ENCODE peak calls at places on chromosomes 3 and 15, in eight cellular contexts. One of them, this sample, is unnamed.

GRCh38 chr15:70474682-70475438 is 288.5 kb downstream of the UACA start:
- DNase-seq in A673: peak; percentile 89
- DNase-seq in sigmoid colon: peak; percentile 83
- DNase-seq in heart left ventricle: peak; percentile 54
- DNase-seq in CD8-positive, alpha-beta T cell: no peak
- DNase-seq in adipocyte: peak; percentile 84
- DNase-seq in OCI-LY7: no peak
- DNase-seq in stomach: peak; percentile 93
- DNase-seq in this sample: peak; percentile 92

GRCh38 chr3:120203016-120203415 is 82.0 kb downstream of the GPR156 start:
- DNase-seq in A673: peak; percentile 91
- DNase-seq in sigmoid colon: peak; percentile 68
- DNase-seq in heart left ventricle: peak; percentile 44
- DNase-seq in CD8-positive, alpha-beta T cell: no peak
- DNase-seq in adipocyte: peak; percentile 94
- DNase-seq in OCI-LY7: no peak
- DNase-seq in stomach: no peak
- DNase-seq in this sample: peak; percentile 40

GRCh38 chr3:119810018-119810435 is 28.1 kb downstream of the NR1I2 start:
- DNase-seq in A673: peak; percentile 30
- DNase-seq in sigmoid colon: no peak
- DNase-seq in heart left ventricle: peak; percentile 43
- DNase-seq in CD8-positive, alpha-beta T cell: peak; percentile 36
- DNase-seq in adipocyte: peak; percentile 16
- DNase-seq in OCI-LY7: no peak
- DNase-seq in stomach: peak; percentile 34
- DNase-seq in this sample: no peak

GRCh38 chr3:25648107-25648535 is 16.6 kb downstream of the TOP2B start:
- DNase-seq in A673: peak; percentile 87
- DNase-seq in sigmoid colon: peak; percentile 73
- DNase-seq in heart left ventricle: peak; percentile 66
- DNase-seq in CD8-positive, alpha-beta T cell: peak; percentile 75
- DNase-seq in adipocyte: peak; percentile 87
- DNase-seq in OCI-LY7: peak; percentile 89
- DNase-seq in stomach: peak; percentile 87
- DNase-seq in this sample: peak; percentile 64

GRCh38 chr3:32374788-32375595 is 16.7 kb upstream of the CMTM7 start:
- DNase-seq in A673: peak; percentile 78
- DNase-seq in sigmoid colon: peak; percentile 72
- DNase-seq in heart left ventricle: peak; percentile 40
- DNase-seq in CD8-positive, alpha-beta T cell: peak; percentile 51
- DNase-seq in adipocyte: peak; percentile 88
- DNase-seq in OCI-LY7: peak; percentile 82
- DNase-seq in stomach: peak; percentile 59
- DNase-seq in this sample: peak; percentile 77

GRCh38 chr3:169449012-169449411 is 214.5 kb downstream of the MECOM start:
- DNase-seq in A673: no peak
- DNase-seq in sigmoid colon: no peak
- DNase-seq in heart left ventricle: no peak
- DNase-seq in CD8-positive, alpha-beta T cell: no peak
- DNase-seq in adipocyte: no peak
- DNase-seq in OCI-LY7: no peak
- DNase-seq in stomach: no peak
- DNase-seq in this sample: no peak

GRCh38 chr3:146280859-146281258 is 30.0 kb upstream of the PLSCR4 start:
- DNase-seq in A673: no peak
- DNase-seq in sigmoid colon: no peak
- DNase-seq in heart left ventricle: peak; percentile 29
- DNase-seq in CD8-positive, alpha-beta T cell: no peak
- DNase-seq in adipocyte: peak; percentile 63
- DNase-seq in OCI-LY7: no peak
- DNase-seq in stomach: no peak
- DNase-seq in this sample: no peak

GRCh38 chr3:155739154-155739553 is 5.7 kb downstream of the PLCH1 start:
- DNase-seq in A673: peak; percentile 49
- DNase-seq in sigmoid colon: no peak
- DNase-seq in heart left ventricle: no peak
- DNase-seq in CD8-positive, alpha-beta T cell: no peak
- DNase-seq in adipocyte: no peak
- DNase-seq in OCI-LY7: peak; percentile 26
- DNase-seq in stomach: no peak
- DNase-seq in this sample: no peak

GRCh38 chr3:146709969-146710368 is 104.8 kb upstream of the PLSCR5 start:
- DNase-seq in A673: no peak
- DNase-seq in sigmoid colon: no peak
- DNase-seq in heart left ventricle: no peak
- DNase-seq in CD8-positive, alpha-beta T cell: no peak
- DNase-seq in adipocyte: no peak
- DNase-seq in OCI-LY7: no peak
- DNase-seq in stomach: no peak
- DNase-seq in this sample: no peak

GRCh38 chr15:88704791-88705768 is 66.3 kb downstream of the ISG20 start:
- DNase-seq in A673: peak; percentile 46
- DNase-seq in sigmoid colon: peak; percentile 83
- DNase-seq in heart left ventricle: peak; percentile 43
- DNase-seq in CD8-positive, alpha-beta T cell: no peak
- DNase-seq in adipocyte: peak; percentile 81
- DNase-seq in OCI-LY7: no peak
- DNase-seq in stomach: peak; percentile 41
- DNase-seq in this sample: peak; percentile 17

GRCh38 chr3:51955893-51956770 is 951 bp downstream of the GPR62 start:
- DNase-seq in A673: peak; percentile 51
- DNase-seq in sigmoid colon: no peak
- DNase-seq in heart left ventricle: peak; percentile 77
- DNase-seq in CD8-positive, alpha-beta T cell: no peak
- DNase-seq in adipocyte: peak; percentile 38
- DNase-seq in OCI-LY7: peak; percentile 36
- DNase-seq in stomach: peak; percentile 77
- DNase-seq in this sample: peak; percentile 63

GRCh38 chr3:15707779-15708178 is 90.0 kb downstream of the ANKRD28 start:
- DNase-seq in A673: no peak
- DNase-seq in sigmoid colon: no peak
- DNase-seq in heart left ventricle: no peak
- DNase-seq in CD8-positive, alpha-beta T cell: no peak
- DNase-seq in adipocyte: no peak
- DNase-seq in OCI-LY7: no peak
- DNase-seq in stomach: no peak
- DNase-seq in this sample: no peak

GRCh38 chr15:75661041-75661778 is 13.5 kb downstream of the SNX33 start:
- DNase-seq in A673: no peak
- DNase-seq in sigmoid colon: peak; percentile 97
- DNase-seq in heart left ventricle: peak; percentile 87
- DNase-seq in CD8-positive, alpha-beta T cell: no peak
- DNase-seq in adipocyte: peak; percentile 97
- DNase-seq in OCI-LY7: no peak
- DNase-seq in stomach: peak; percentile 87
- DNase-seq in this sample: peak; percentile 91

GRCh38 chr3:197513953-197514785 is 41.6 kb downstream of the BDH1 start:
- DNase-seq in A673: no peak
- DNase-seq in sigmoid colon: no peak
- DNase-seq in heart left ventricle: no peak
- DNase-seq in CD8-positive, alpha-beta T cell: no peak
- DNase-seq in adipocyte: no peak
- DNase-seq in OCI-LY7: no peak
- DNase-seq in stomach: no peak
- DNase-seq in this sample: no peak

GRCh38 chr3:120469440-120470415 is 18.9 kb upstream of the FSTL1 start:
- DNase-seq in A673: peak; percentile 19
- DNase-seq in sigmoid colon: no peak
- DNase-seq in heart left ventricle: peak; percentile 43
- DNase-seq in CD8-positive, alpha-beta T cell: no peak
- DNase-seq in adipocyte: no peak
- DNase-seq in OCI-LY7: no peak
- DNase-seq in stomach: no peak
- DNase-seq in this sample: peak; percentile 59

GRCh38 chr3:144018776-144019175 is 47.2 kb downstream of the DIPK2A start:
- DNase-seq in A673: no peak
- DNase-seq in sigmoid colon: no peak
- DNase-seq in heart left ventricle: no peak
- DNase-seq in CD8-positive, alpha-beta T cell: no peak
- DNase-seq in adipocyte: peak; percentile 72
- DNase-seq in OCI-LY7: no peak
- DNase-seq in stomach: no peak
- DNase-seq in this sample: no peak

GRCh38 chr3:181210275-181210674 is 220.7 kb upstream of the DNAJC19 start:
- DNase-seq in A673: peak; percentile 45
- DNase-seq in sigmoid colon: no peak
- DNase-seq in heart left ventricle: no peak
- DNase-seq in CD8-positive, alpha-beta T cell: no peak
- DNase-seq in adipocyte: peak; percentile 48
- DNase-seq in OCI-LY7: peak; percentile 31
- DNase-seq in stomach: no peak
- DNase-seq in this sample: no peak

GRCh38 chr3:4515896-4516295 is 22.7 kb downstream of the ITPR1 start:
- DNase-seq in A673: no peak
- DNase-seq in sigmoid colon: no peak
- DNase-seq in heart left ventricle: no peak
- DNase-seq in CD8-positive, alpha-beta T cell: no peak
- DNase-seq in adipocyte: no peak
- DNase-seq in OCI-LY7: no peak
- DNase-seq in stomach: no peak
- DNase-seq in this sample: no peak

DNA sequence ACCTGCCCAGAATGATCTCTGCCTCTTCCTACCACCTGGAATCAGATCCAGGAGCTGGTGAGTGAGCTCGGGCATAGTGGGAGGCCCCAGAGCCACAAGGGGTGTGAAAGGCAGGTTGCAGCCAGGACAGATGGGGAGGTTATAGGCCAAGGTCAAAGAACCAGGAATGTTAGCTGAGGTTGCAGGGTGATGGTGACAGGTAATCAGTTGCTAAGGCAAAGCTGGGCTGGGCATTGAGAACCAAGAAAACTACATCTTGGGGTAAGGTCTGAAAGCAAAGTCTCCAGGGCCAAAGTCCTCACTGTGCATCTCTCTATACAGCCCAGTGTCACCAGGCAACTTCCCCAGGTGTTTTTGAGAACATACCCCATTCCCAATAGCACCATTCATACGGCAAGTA is 38.4 kb upstream of the SLC6A11 start:
- DNase-seq in A673: no peak
- DNase-seq in sigmoid colon: no peak
- DNase-seq in heart left ventricle: no peak
- DNase-seq in CD8-positive, alpha-beta T cell: no peak
- DNase-seq in adipocyte: no peak
- DNase-seq in OCI-LY7: no peak
- DNase-seq in stomach: no peak
- DNase-seq in this sample: no peak
- H3K4me3 ChIP-seq in A673: no peak overlapping the region
- H3K4me3 ChIP-seq in sigmoid colon: no peak overlapping the region
- H3K4me3 ChIP-seq in heart left ventricle: no peak overlapping the region
- H3K4me3 ChIP-seq in CD8-positive, alpha-beta T cell: no peak overlapping the region
- H3K4me3 ChIP-seq in adipocyte: no peak overlapping the region
- H3K4me3 ChIP-seq in OCI-LY7: no peak overlapping the region
- H3K4me3 ChIP-seq in stomach: no peak overlapping the region
- H3K4me3 ChIP-seq in this sample: no peak overlapping the region

GRCh38 chr15:74022706-74023470 is 28.4 kb downstream of the PML start:
- DNase-seq in A673: no peak
- DNase-seq in sigmoid colon: no peak
- DNase-seq in heart left ventricle: no peak
- DNase-seq in CD8-positive, alpha-beta T cell: no peak
- DNase-seq in adipocyte: no peak
- DNase-seq in OCI-LY7: no peak
- DNase-seq in stomach: peak; percentile 10
- DNase-seq in this sample: no peak
- H3K36me3 ChIP-seq in A673: no peaks in the 10 kb centered on the region
- H3K36me3 ChIP-seq in sigmoid colon: peaks cover 53% of the 10 kb centered on the region
- H3K36me3 ChIP-seq in heart left ventricle: peaks cover 91% of the 10 kb centered on the region
- H3K36me3 ChIP-seq in CD8-positive, alpha-beta T cell: peaks cover 45% of the 10 kb centered on the region
- H3K36me3 ChIP-seq in adipocyte: peaks cover 76% of the 10 kb centered on the region
- H3K36me3 ChIP-seq in OCI-LY7: peaks cover 34% of the 10 kb centered on the region
- H3K36me3 ChIP-seq in stomach: peaks cover 88% of the 10 kb centered on the region
- H3K36me3 ChIP-seq in this sample: no peaks in the 10 kb centered on the region

GRCh38 chr3:135970500-135971116 is 5.1 kb downstream of the PPP2R3A start:
- DNase-seq in A673: no peak
- DNase-seq in sigmoid colon: no peak
- DNase-seq in heart left ventricle: no peak
- DNase-seq in CD8-positive, alpha-beta T cell: no peak
- DNase-seq in adipocyte: no peak
- DNase-seq in OCI-LY7: no peak
- DNase-seq in stomach: no peak
- DNase-seq in this sample: no peak

GRCh38 chr3:135965506-135966348 is at the start of gene PPP2R3A:
- DNase-seq in A673: peak; percentile 84
- DNase-seq in sigmoid colon: peak; percentile 94
- DNase-seq in heart left ventricle: peak; percentile 88
- DNase-seq in CD8-positive, alpha-beta T cell: peak; percentile 40
- DNase-seq in adipocyte: peak; percentile 91
- DNase-seq in OCI-LY7: peak; percentile 56
- DNase-seq in stomach: peak; percentile 85
- DNase-seq in this sample: peak; percentile 74

GRCh38 chr3:135966349-135966695 is 794 bp downstream of the PPP2R3A start:
- DNase-seq in A673: no peak
- DNase-seq in sigmoid colon: no peak
- DNase-seq in heart left ventricle: no peak
- DNase-seq in CD8-positive, alpha-beta T cell: no peak
- DNase-seq in adipocyte: peak; percentile 73
- DNase-seq in OCI-LY7: no peak
- DNase-seq in stomach: no peak
- DNase-seq in this sample: no peak

GRCh38 chr3:135966875-135967274 is 1.3 kb downstream of the PPP2R3A start:
- DNase-seq in A673: no peak
- DNase-seq in sigmoid colon: no peak
- DNase-seq in heart left ventricle: no peak
- DNase-seq in CD8-positive, alpha-beta T cell: no peak
- DNase-seq in adipocyte: no peak
- DNase-seq in OCI-LY7: no peak
- DNase-seq in stomach: no peak
- DNase-seq in this sample: no peak

GRCh38 chr3:135967867-135968266 is 2.3 kb downstream of the PPP2R3A start:
- DNase-seq in A673: no peak
- DNase-seq in sigmoid colon: no peak
- DNase-seq in heart left ventricle: no peak
- DNase-seq in CD8-positive, alpha-beta T cell: no peak
- DNase-seq in adipocyte: no peak
- DNase-seq in OCI-LY7: no peak
- DNase-seq in stomach: no peak
- DNase-seq in this sample: no peak
- H3K4me3 ChIP-seq in A673: no peak overlapping the region
- H3K4me3 ChIP-seq in sigmoid colon: peak overlapping the region; percentile 81
- H3K4me3 ChIP-seq in heart left ventricle: no peak overlapping the region
- H3K4me3 ChIP-seq in CD8-positive, alpha-beta T cell: no peak overlapping the region
- H3K4me3 ChIP-seq in adipocyte: no peak overlapping the region
- H3K4me3 ChIP-seq in OCI-LY7: no peak overlapping the region
- H3K4me3 ChIP-seq in stomach: peak overlapping the region; percentile 67
- H3K4me3 ChIP-seq in this sample: no peak overlapping the region

DNA sequence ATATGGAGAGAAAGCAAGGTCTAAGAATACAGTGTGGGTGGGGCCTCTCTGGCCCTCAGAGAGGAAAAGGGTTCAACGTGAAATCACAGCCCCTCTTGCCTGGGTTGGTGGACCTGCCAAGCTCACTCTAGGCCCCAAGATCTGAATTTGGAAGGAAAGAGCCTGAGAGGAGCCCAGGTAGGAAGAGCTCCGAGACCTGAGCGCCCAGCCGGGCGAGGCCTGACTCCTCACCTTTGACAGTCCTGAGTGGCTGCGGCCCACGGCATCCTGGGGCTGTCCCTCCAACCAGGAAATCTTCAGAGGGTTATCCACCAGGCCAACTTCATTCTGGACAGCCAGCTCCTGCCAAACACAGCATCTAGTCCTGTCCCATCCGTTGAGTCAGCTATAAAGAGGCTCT is 3.7 kb downstream of the C15orf62 start:
- DNase-seq in A673: no peak
- DNase-seq in sigmoid colon: no peak
- DNase-seq in heart left ventricle: no peak
- DNase-seq in CD8-positive, alpha-beta T cell: no peak
- DNase-seq in adipocyte: no peak
- DNase-seq in OCI-LY7: no peak
- DNase-seq in stomach: no peak
- DNase-seq in this sample: no peak
- H3K36me3 ChIP-seq in A673: peaks cover 22% of the 10 kb centered on the region
- H3K36me3 ChIP-seq in sigmoid colon: peaks cover 81% of the 10 kb centered on the region
- H3K36me3 ChIP-seq in heart left ventricle: peaks cover 79% of the 10 kb centered on the region
- H3K36me3 ChIP-seq in CD8-positive, alpha-beta T cell: peaks cover 14% of the 10 kb centered on the region
- H3K36me3 ChIP-seq in adipocyte: peaks cover 48% of the 10 kb centered on the region
- H3K36me3 ChIP-seq in OCI-LY7: peaks cover 58% of the 10 kb centered on the region
- H3K36me3 ChIP-seq in stomach: peaks cover 82% of the 10 kb centered on the region
- H3K36me3 ChIP-seq in this sample: no peaks in the 10 kb centered on the region